ENCODE peak calls at places on chromosomes 5 and 9, in nine cellular contexts. N, L, P, U, W, J, R, K and X are unnamed samples.

GRCh38 chr5:112548246-112548982 is 129.3 kb upstream of the EPB41L4A start:
- DNase-seq in U (no peak), P (peak; percentile 20), J (peak; percentile 89), L (peak; percentile 25), N (no peak), W (no peak), K (no peak), R (no peak), X (no peak)

GRCh38 chr5:123921193-123921592 is 409.2 kb downstream of the CSNK1G3 start:
- DNase-seq in W (no peak), N (no peak), K (no peak), R (no peak), U (no peak), J (no peak), P (no peak), L (no peak), X (no peak)

GRCh38 chr9:133803028-133803585 is 65.0 kb upstream of the SARDH start:
- DNase-seq in N (no peak), W (no peak), P (peak; percentile 8), U (no peak), K (no peak), R (no peak), J (peak; percentile 23), L (no peak), X (no peak)

GRCh38 chr9:105053209-105053652 is 125.3 kb upstream of the ABCA1 start:
- DNase-seq in K (no peak), U (no peak), L (no peak), J (peak; percentile 90), P (peak; percentile 84), N (no peak), R (no peak), W (no peak), X (no peak)

GRCh38 chr9:14358523-14358922 is 44.6 kb upstream of the NFIB start:
- DNase-seq in U (no peak), N (no peak), W (no peak), J (peak; percentile 58), P (no peak), R (no peak), L (no peak), K (no peak), X (no peak)

GRCh38 chr5:139660105-139660915 is 12.2 kb downstream of the CXXC5 start:
- DNase-seq in N (no peak), U (peak; percentile 91), L (no peak), R (peak; percentile 94), K (no peak), J (no peak), W (no peak), P (peak; percentile 69), X (no peak)

GRCh38 chr5:139482050-139482889 is at the start of gene STING1:
- DNase-seq in J (peak; percentile 99), K (no peak), W (no peak), N (no peak), P (peak; percentile 97), R (peak; percentile 94), L (peak; percentile 84), U (peak; percentile 92), X (no peak)

GRCh38 chr5:143887901-143888648 is 76.1 kb downstream of the HMHB1 start:
- DNase-seq in P (peak; percentile 74), W (no peak), N (no peak), R (no peak), U (no peak), L (peak; percentile 77), K (no peak), J (peak; percentile 66), X (no peak)

GRCh38 chr5:141100243-141100805 is at the start of gene PCDHB3:
- DNase-seq in U (no peak), J (peak; percentile 2), N (peak; percentile 96), P (no peak), W (no peak), K (peak; percentile 79), L (no peak), R (peak; percentile 64), X (no peak)

GRCh38 chr9:119963798-119964372 is 594.6 kb upstream of the BRINP1 start:
- DNase-seq in L (peak; percentile 88), P (peak; percentile 77), U (peak; percentile 85), K (peak; percentile 95), J (peak; percentile 87), N (peak; percentile 95), R (peak; percentile 74), W (peak; percentile 37), X (no peak)

GRCh38 chr5:149261246-149261645 is 10.4 kb upstream of the AFAP1L1 start:
- DNase-seq in L (no peak), U (no peak), J (no peak), R (no peak), K (no peak), N (no peak), P (no peak), W (no peak), X (no peak)

GRCh38 chr5:71719092-71719964 is at the start of gene CARTPT:
- DNase-seq in R (no peak), N (peak; percentile 91), K (peak; percentile 79), L (no peak), W (peak; percentile 85), U (no peak), P (no peak), J (peak; percentile 14), X (no peak)

GRCh38 chr5:543755-544674 is 19.8 kb upstream of the SLC9A3 start:
- DNase-seq in W (peak; percentile 2), R (peak; percentile 76), L (no peak), U (no peak), J (no peak), K (no peak), P (no peak), N (no peak), X (peak; percentile 88)

GRCh38 chr9:110076894-110077725 is 130.8 kb downstream of the C9orf152 start:
- DNase-seq in P (peak; percentile 51), L (no peak), U (no peak), K (no peak), R (no peak), J (peak; percentile 79), W (no peak), N (no peak), X (no peak)

GRCh38 chr9:108333406-108334031 is 522.3 kb downstream of the ACTL7B start:
- DNase-seq in L (no peak), W (no peak), N (peak; percentile 8), U (no peak), P (no peak), J (no peak), R (no peak), K (no peak), X (no peak)

GRCh38 chr9:13758876-13759275 is 479.4 kb upstream of the MPDZ start:
- DNase-seq in U (no peak), L (no peak), R (peak; percentile 63), P (no peak), J (no peak), W (peak; percentile 10), K (no peak), N (no peak), X (no peak)

DNA sequence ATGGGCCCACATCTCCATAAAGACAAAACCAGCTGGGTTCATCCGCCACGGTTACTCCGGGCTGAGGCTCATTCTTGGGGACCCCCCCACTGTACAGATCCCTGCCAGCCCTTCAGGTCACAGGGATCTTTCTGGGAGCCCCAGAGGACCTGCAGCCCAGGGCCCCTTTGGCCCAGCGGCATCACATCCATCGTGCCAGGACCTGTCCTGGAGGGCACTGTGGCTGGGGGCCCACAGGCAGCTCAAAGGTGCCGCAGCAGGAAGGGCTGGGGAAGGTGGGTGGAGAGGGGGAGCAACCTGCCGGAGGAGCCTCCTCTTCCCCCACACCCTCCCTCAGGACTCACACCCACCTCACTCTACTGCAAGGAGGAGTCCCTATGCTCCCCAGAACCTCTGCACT is 252.8 kb downstream of the ROR2 start:
- DNase-seq in U (no peak), R (no peak), L (no peak), P (no peak), N (no peak), J (no peak), W (no peak), K (no peak), X (no peak)
- TF ChIP-seq CTCF in U (no peak), R (no peak), L (no peak), P (no peak), N (no peak), J (no peak), W (no peak), K (no peak), X (no peak)

GRCh38 chr9:89919171-89919681 is 314.4 kb downstream of the GADD45G start:
- DNase-seq in U (peak; percentile 67), L (no peak), K (peak; percentile 88), J (no peak), N (peak; percentile 82), W (no peak), P (no peak), R (no peak), X (no peak)
- TF ChIP-seq CTCF in U (no peak), L (no peak), K (peak; percentile 76), J (no peak), N (peak; percentile 70), W (no peak), P (no peak), R (peak; percentile 36), X (peak; percentile 14)

DNA sequence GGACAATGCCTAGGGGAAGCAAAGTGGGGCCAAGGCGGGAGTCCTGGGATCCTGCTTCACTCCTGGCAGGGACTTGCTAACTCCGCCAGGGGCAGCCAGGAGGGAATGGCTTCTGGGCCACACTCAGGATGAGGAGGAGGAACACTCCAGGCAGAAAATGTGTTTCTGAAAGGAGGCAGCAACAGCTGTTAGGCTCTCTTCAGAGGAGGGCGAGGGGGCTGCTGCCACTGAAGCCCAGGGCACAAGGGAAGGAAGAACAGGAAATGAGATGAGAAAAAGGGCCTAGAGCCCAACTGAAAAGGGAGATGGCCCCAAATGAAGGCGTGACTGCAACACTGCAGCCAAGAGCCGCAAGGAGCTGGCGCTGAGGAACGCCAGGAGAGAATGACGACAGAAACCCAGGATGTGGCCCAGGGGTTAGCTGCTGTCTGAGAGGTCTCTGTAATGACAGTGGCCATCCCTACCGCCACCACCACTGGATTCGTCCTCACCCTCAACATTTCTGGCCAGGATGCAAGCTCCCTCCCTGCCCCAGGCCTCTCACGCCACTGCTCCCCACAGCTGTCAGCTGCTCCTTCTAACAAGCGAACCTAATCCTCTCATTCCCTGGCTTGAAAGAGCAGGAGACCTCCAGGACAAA is 15.8 kb downstream of the PSMB7 start:
- DNase-seq in R (no peak), U (peak; percentile 67), J (peak; percentile 49), P (no peak), W (no peak), K (peak; percentile 54), N (peak; percentile 64), L (peak; percentile 50), X (no peak)
- TF ChIP-seq CTCF in R (no peak), U (no peak), J (peak; percentile 35), P (peak; percentile 6), W (no peak), K (no peak), N (no peak), L (peak; percentile 53), X (no peak)

DNA sequence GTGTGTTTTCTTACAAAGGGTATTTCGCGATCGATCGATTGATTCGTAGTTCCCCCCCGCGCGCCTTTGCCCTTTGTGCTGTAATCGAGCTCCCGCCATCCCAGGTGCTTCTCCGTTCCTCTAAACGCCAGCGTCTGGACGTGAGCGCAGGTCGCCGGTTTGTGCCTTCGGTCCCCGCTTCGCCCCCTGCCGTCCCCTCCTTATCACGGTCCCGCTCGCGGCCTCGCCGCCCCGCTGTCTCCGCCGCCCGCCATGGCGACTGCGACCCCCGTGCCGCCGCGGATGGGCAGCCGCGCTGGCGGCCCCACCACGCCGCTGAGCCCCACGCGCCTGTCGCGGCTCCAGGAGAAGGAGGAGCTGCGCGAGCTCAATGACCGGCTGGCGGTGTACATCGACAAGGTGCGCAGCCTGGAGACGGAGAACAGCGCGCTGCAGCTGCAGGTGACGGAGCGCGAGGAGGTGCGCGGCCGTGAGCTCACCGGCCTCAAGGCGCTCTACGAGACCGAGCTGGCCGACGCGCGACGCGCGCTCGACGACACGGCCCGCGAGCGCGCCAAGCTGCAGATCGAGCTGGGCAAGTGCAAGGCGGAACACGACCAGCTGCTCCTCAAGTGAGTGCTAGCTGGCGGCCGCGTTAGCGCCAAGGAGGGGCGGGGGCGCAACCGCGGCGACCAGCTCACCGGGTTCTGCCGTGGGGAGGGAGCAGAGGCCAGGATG is 479 bp downstream of the LMNB1 start:
- DNase-seq in W (peak; percentile 68), R (peak; percentile 87), K (peak; percentile 41), J (peak; percentile 72), N (peak; percentile 67), U (peak; percentile 86), L (no peak), P (peak; percentile 63), X (no peak)
- TF ChIP-seq CTCF in W (no peak), R (peak; percentile 2), K (peak; percentile 25), J (peak; percentile 27), N (no peak), U (peak; percentile 51), L (peak; percentile 35), P (peak; percentile 2), X (peak; percentile 69)